ENCODE peak calls at places on chromosomes 2 and 18, in four cellular contexts. W is H9, R is IMR-90, S is H1. O is an unnamed sample.

GRCh38 chr18:34595673-34596072 is 114.4 kb upstream of the DTNA start:
- DNase-seq in S (no peak), W (peak), R (peak), O (peak)

GRCh38 chr18:25360301-25360899 is 8.4 kb upstream of the ZNF521 start:
- DNase-seq in S (no peak), W (no peak), R (no peak), O (no peak)

GRCh38 chr2:61151434-61151833 is 10.6 kb upstream of the C2orf74 start:
- DNase-seq in W (no peak), S (no peak), R (peak), O (peak)

GRCh38 chr2:124609667-124610066 is 584.6 kb downstream of the CNTNAP5 start:
- DNase-seq in W (no peak), S (no peak), R (no peak), O (peak)

GRCh38 chr2:47639469-47639868 is 143.5 kb upstream of the MSH6 start:
- DNase-seq in R (no peak), S (no peak), W (no peak), O (no peak)

GRCh38 chr2:230990131-230990898 is 5.6 kb upstream of the SPATA3 start:
- DNase-seq in S (no peak), R (no peak), W (no peak), O (no peak)

GRCh38 chr2:60819155-60819862 is 62.1 kb upstream of the REL start:
- DNase-seq in S (no peak), R (no peak), W (no peak), O (peak)

GRCh38 chr2:31219131-31219969 is 2.0 kb upstream of the CAPN14 start:
- DNase-seq in R (no peak), S (no peak), W (peak), O (no peak)

GRCh38 chr2:234940527-234940926 is 11.3 kb upstream of the SH3BP4 start:
- DNase-seq in R (no peak), W (no peak), S (no peak), O (no peak)

GRCh38 chr2:102806250-102806837 is 44.5 kb downstream of the TMEM182 start:
- DNase-seq in W (peak), S (peak), R (peak), O (peak)

GRCh38 chr2:28408764-28409599 is 16.3 kb downstream of the FOSL2 start:
- DNase-seq in S (no peak), W (no peak), R (peak), O (no peak)

GRCh38 chr2:238847841-238848565 is at the start of gene TWIST2:
- DNase-seq in R (peak), S (no peak), W (peak), O (peak)

GRCh38 chr2:24253303-24253919 is 78.6 kb downstream of the FAM228A start:
- DNase-seq in W (no peak), R (peak), S (no peak), O (peak)

GRCh38 chr2:84424152-84424551 is 34.9 kb downstream of the SUCLG1 start:
- DNase-seq in R (peak), S (no peak), W (no peak), O (no peak)

GRCh38 chr2:109386004-109386695 is 227.6 kb downstream of the SEPTIN10 start:
- DNase-seq in R (peak), W (peak), S (no peak), O (peak)

GRCh38 chr2:241096979-241097378 is 5.1 kb downstream of the MTERF4 start:
- DNase-seq in S (no peak), R (no peak), W (no peak), O (no peak)

DNA sequence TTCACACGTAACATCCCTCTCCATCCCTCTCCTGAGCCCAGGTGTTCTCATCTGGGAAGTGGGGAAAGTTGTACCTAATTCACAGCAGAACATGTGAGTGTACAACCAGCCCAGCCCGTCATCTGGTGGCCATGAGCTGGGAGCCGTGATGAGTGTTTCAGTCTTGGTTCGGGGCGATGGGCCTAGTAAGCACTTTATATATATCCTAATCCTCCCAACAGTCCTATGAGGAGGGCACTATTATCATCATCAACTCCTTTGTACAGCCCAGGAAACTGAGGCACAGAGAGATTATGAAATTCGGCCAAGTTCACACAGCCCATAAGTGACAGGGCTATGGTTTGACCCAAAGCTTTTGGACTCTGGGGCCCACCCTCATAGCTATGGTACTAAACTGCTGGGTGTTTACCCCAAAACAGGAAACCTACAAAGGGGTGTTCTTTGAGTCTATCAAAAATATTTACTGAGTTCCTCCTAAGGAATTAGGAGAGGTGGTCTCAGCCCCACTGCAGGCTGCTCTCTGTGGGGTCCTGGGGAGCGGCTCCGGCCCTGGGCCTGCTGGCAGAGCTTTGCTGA is 45.7 kb downstream of the SDC1 start:
- DNase-seq in S (no peak), W (no peak), R (no peak), O (no peak)
- H3K56ac ChIP-seq in S (no peak), W (no peak), R (no peak), O (no peak)

GRCh38 chr2:191014653-191015020 is 666 bp upstream of the STAT1 start:
- DNase-seq in W (no peak), R (no peak), S (no peak), O (no peak)
- H3K18ac ChIP-seq in W (no peak), R (peak), S (no peak), O (peak)

GRCh38 chr2:16284941-16285625 is 344.7 kb downstream of the MYCN start:
- DNase-seq in R (no peak), S (no peak), W (no peak), O (no peak)

GRCh38 chr2:16287831-16288230 is 347.5 kb downstream of the MYCN start:
- DNase-seq in S (no peak), R (no peak), W (no peak), O (no peak)

GRCh38 chr2:16287281-16287680 is 346.9 kb downstream of the MYCN start:
- DNase-seq in R (no peak), W (no peak), S (no peak), O (no peak)

GRCh38 chr2:16288371-16289112 is 348.2 kb downstream of the MYCN start:
- DNase-seq in S (no peak), R (no peak), W (no peak), O (no peak)

GRCh38 chr2:16285813-16286510 is 345.6 kb downstream of the MYCN start:
- DNase-seq in R (no peak), S (no peak), W (no peak), O (no peak)
- H3K56ac ChIP-seq in R (no peak), S (no peak), W (no peak), O (no peak)

DNA sequence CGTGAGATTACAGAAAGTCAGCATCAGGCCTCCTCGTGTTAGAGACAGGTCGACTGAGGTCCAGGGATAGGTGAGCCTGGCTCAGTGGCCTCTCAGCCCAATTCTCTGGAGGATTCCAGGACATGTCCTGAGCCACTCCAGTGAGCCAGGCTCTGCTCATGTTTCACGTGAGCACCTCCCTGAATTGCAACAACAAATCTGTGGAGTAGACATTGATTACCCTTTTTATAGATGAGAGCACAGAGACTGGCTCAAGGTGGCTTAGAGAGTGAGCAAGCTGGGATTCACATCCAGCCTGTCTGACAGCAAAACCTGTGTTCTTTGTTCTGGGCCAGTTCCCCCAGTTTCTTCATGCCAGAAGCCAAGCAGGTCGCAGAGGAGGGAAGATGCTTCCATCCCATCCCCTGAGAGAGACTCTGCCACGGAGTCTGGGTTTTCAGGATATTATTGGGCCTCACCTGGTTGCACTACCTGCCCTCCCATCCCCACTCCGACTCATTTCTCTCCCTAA is 46.4 kb downstream of the HS1BP3 start:
- DNase-seq in W (no peak), S (no peak), R (no peak), O (no peak)
- H3K18ac ChIP-seq in W (no peak), S (no peak), R (no peak), O (no peak)

GRCh38 chr18:57969824-57970223 is 74.2 kb upstream of the NEDD4L start:
- DNase-seq in S (no peak), W (no peak), R (no peak), O (no peak)
- H3K56ac ChIP-seq in S (no peak), W (no peak), R (no peak), O (no peak)

GRCh38 chr18:62974928-62975675 is 259.8 kb downstream of the PHLPP1 start:
- DNase-seq in S (no peak), R (no peak), W (no peak), O (no peak)
- H3K18ac ChIP-seq in S (no peak), R (no peak), W (no peak), O (no peak)

GRCh38 chr2:38448692-38449405 is 71.8 kb upstream of the ATL2 start:
- DNase-seq in W (no peak), R (no peak), S (no peak), O (no peak)
- H3K56ac ChIP-seq in W (no peak), R (no peak), S (no peak), O (no peak)

DNA sequence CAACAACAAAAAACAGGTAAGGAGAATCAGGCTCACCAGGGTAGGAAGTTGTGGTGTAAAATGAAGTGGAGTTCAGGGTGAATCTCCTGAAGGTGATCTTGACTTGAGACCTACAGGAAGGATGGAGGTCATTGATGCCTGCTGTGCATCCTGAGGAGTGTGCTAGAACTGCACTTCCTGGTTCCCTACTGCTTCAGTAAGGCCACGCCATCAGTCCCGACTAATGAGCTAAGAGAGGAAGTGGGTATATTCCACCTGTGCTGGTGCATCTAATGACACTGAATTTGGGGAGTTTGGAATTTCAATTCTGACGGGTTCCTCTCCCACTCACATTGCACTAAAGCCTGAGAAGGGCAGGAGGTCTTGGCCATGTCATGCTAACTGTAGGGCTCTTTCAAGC is 349.3 kb upstream of the SLC14A2 start:
- DNase-seq in S (no peak), R (no peak), W (no peak), O (no peak)
- H3K18ac ChIP-seq in S (no peak), R (no peak), W (no peak), O (no peak)

GRCh38 chr2:15955232-15955983 is 15.1 kb downstream of the MYCN start:
- DNase-seq in R (no peak), W (no peak), S (no peak), O (no peak)
- H3K56ac ChIP-seq in R (no peak), W (no peak), S (no peak), O (no peak)